ENCODE peak calls at places on chromosomes 11 and 22, in six cellular contexts. A is GM23248; L is choroid plexus epithelial cell; X is CD4-positive, alpha-beta memory T cell; C is left colon; E is HS-5. U is an unnamed sample.

GRCh38 chr11:64115751-64116522 is 50.0 kb downstream of the MACROD1 start:
- DNase-seq in A (no peak), L (no peak), X (no peak), C (no peak), E (no peak), U (no peak)

GRCh38 chr11:95849087-95849825 is 59.0 kb downstream of the CEP57 start:
- DNase-seq in A (peak; percentile 84), L (peak; percentile 92), X (no peak), C (peak; percentile 52), E (no peak), U (peak; percentile 49)

GRCh38 chr11:118911880-118912741 is 13.6 kb downstream of the BCL9L start:
- DNase-seq in A (peak; percentile 96), L (peak; percentile 93), X (no peak), C (peak; percentile 72), E (peak; percentile 73), U (peak; percentile 90)

GRCh38 chr11:9726313-9727022 is 62.6 kb downstream of the SWAP70 start:
- DNase-seq in A (peak; percentile 81), L (peak; percentile 76), X (no peak), C (no peak), E (peak; percentile 64), U (no peak)

GRCh38 chr11:62256281-62256680 is 13.7 kb upstream of the SCGB2A2 start:
- DNase-seq in A (peak; percentile 34), L (peak; percentile 13), X (no peak), C (no peak), E (peak; percentile 11), U (no peak)

GRCh38 chr11:2462986-2463765 is 18.4 kb downstream of the KCNQ1 start:
- DNase-seq in A (no peak), L (no peak), X (no peak), C (peak; percentile 88), E (no peak), U (peak; percentile 88)

GRCh38 chr22:21642584-21643448 is 714 bp downstream of the SDF2L1 start:
- DNase-seq in A (peak; percentile 84), L (peak; percentile 65), X (peak; percentile 49), C (peak; percentile 68), E (no peak), U (peak; percentile 78)

GRCh38 chr11:125275905-125276634 is 111.5 kb downstream of the PKNOX2 start:
- DNase-seq in A (peak; percentile 57), L (peak; percentile 17), X (no peak), C (no peak), E (no peak), U (no peak)

GRCh38 chr11:66550887-66551286 is 4.2 kb downstream of the ACTN3 start:
- DNase-seq in A (no peak), L (no peak), X (no peak), C (no peak), E (no peak), U (no peak)

GRCh38 chr11:62340269-62340901 is 3.1 kb downstream of the ASRGL1 start:
- DNase-seq in A (peak; percentile 65), L (peak; percentile 77), X (peak; percentile 42), C (peak; percentile 74), E (no peak), U (peak; percentile 76)

GRCh38 chr22:28902490-28902889 is 19.1 kb downstream of the ZNRF3 start:
- DNase-seq in A (no peak), L (no peak), X (no peak), C (no peak), E (no peak), U (no peak)